ENCODE peak calls at places on chromosomes 11 and 22, in five cellular contexts. B is A549, O is K562, W is GM23338, I is HepG2. Q is an unnamed sample.

GRCh38 chr11:69652999-69653398 is 12.0 kb downstream of the CCND1 start:
- DNase-seq in B (peak), O (no peak), W (no peak), I (no peak), Q (no peak)

GRCh38 chr11:76766521-76766920 is 16.6 kb upstream of the TSKU start:
- DNase-seq in B (no peak), O (no peak), W (no peak), I (no peak), Q (no peak)

GRCh38 chr11:74019860-74020259 is 11.0 kb upstream of the UCP3 start:
- DNase-seq in B (no peak), O (no peak), W (no peak), I (no peak), Q (peak)

GRCh38 chr22:32911526-32911925 is 110.0 kb downstream of the TIMP3 start:
- DNase-seq in B (no peak), O (no peak), W (no peak), I (no peak), Q (no peak)

GRCh38 chr11:64358907-64359711 is at the start of gene RPS6KA4:
- DNase-seq in B (peak), O (peak), W (peak), I (no peak), Q (no peak)

GRCh38 chr11:75492181-75492820 is 33.4 kb downstream of the GDPD5 start:
- DNase-seq in B (no peak), O (peak), W (peak), I (no peak), Q (no peak)

GRCh38 chr11:62217191-62217748 is 8.8 kb downstream of the SCGB2A1 start:
- DNase-seq in B (peak), O (peak), W (peak), I (peak), Q (no peak)

GRCh38 chr11:89477175-89477574 is 14.0 kb downstream of the NOX4 start:
- DNase-seq in B (peak), O (no peak), W (peak), I (peak), Q (no peak)

GRCh38 chr11:119641991-119642745 is 86.8 kb downstream of the NECTIN1 start:
- DNase-seq in B (peak), O (peak), W (peak), I (peak), Q (no peak)

GRCh38 chr22:43562843-43563242 is 151.0 kb downstream of the MPPED1 start:
- DNase-seq in B (no peak), O (no peak), W (peak), I (no peak), Q (no peak)

GRCh38 chr11:95991101-95991500 is 67.2 kb upstream of the MTMR2 start:
- DNase-seq in B (peak), O (no peak), W (no peak), I (no peak), Q (no peak)

GRCh38 chr22:44158766-44159165 is 22.0 kb upstream of the PARVG start:
- DNase-seq in B (no peak), O (no peak), W (no peak), I (no peak), Q (no peak)

GRCh38 chr11:125348704-125349635 is 147.1 kb downstream of the FEZ1 start:
- DNase-seq in B (peak), O (peak), W (peak), I (peak), Q (no peak)

GRCh38 chr11:121352301-121352891 is 59.8 kb downstream of the SC5D start:
- DNase-seq in B (no peak), O (no peak), W (no peak), I (no peak), Q (no peak)

GRCh38 chr22:24833881-24834495 is 28.0 kb downstream of the SGSM1 start:
- DNase-seq in B (no peak), O (no peak), W (no peak), I (no peak), Q (no peak)

GRCh38 chr11:134939905-134940304 is 527.9 kb upstream of the B3GAT1 start:
- DNase-seq in B (no peak), O (peak), W (no peak), I (peak), Q (no peak)

GRCh38 chr22:29787371-29787980 is 20.3 kb downstream of the UQCR10 start:
- DNase-seq in B (no peak), O (no peak), W (no peak), I (peak), Q (no peak)

GRCh38 chr11:8329961-8330361 is 66.3 kb upstream of the LMO1 start:
- DNase-seq in B (no peak), O (no peak), W (peak), I (no peak), Q (no peak)

GRCh38 chr22:50586416-50586815 is 3.8 kb upstream of the CHKB start:
- DNase-seq in B (no peak), O (no peak), W (no peak), I (no peak), Q (no peak)

GRCh38 chr22:37806409-37807338 is 1.1 kb upstream of the GCAT start:
- DNase-seq in B (peak), O (peak), W (peak), I (peak), Q (no peak)

GRCh38 chr11:3685923-3686322 is 14.7 kb upstream of the CHRNA10 start:
- DNase-seq in B (no peak), O (no peak), W (no peak), I (no peak), Q (no peak)

GRCh38 chr11:100561325-100561724 is 125.8 kb upstream of the ARHGAP42 start:
- DNase-seq in B (no peak), O (no peak), W (no peak), I (no peak), Q (no peak)

GRCh38 chr11:68969386-68969785 is 11.4 kb downstream of the MRGPRD start:
- DNase-seq in B (no peak), O (no peak), W (no peak), I (no peak), Q (no peak)

GRCh38 chr11:31809857-31810778 is 1.0 kb downstream of the PAX6 start:
- DNase-seq in B (peak), O (no peak), W (peak), I (no peak), Q (no peak)

GRCh38 chr11:7254731-7255291 is 3.1 kb downstream of the SYT9 start:
- DNase-seq in B (no peak), O (no peak), W (no peak), I (no peak), Q (no peak)

GRCh38 chr11:16982809-16983208 is 31.4 kb downstream of the PLEKHA7 start:
- DNase-seq in B (no peak), O (no peak), W (no peak), I (no peak), Q (no peak)

GRCh38 chr11:18526130-18526520 is 617 bp downstream of the TSG101 start:
- DNase-seq in B (no peak), O (no peak), W (no peak), I (no peak), Q (no peak)

GRCh38 chr11:102935514-102935913 is 20.0 kb downstream of the MMP13 start:
- DNase-seq in B (no peak), O (no peak), W (peak), I (no peak), Q (no peak)

GRCh38 chr11:108872781-108873291 is 208.0 kb downstream of the DDX10 start:
- DNase-seq in B (no peak), O (no peak), W (no peak), I (no peak), Q (no peak)

DNA sequence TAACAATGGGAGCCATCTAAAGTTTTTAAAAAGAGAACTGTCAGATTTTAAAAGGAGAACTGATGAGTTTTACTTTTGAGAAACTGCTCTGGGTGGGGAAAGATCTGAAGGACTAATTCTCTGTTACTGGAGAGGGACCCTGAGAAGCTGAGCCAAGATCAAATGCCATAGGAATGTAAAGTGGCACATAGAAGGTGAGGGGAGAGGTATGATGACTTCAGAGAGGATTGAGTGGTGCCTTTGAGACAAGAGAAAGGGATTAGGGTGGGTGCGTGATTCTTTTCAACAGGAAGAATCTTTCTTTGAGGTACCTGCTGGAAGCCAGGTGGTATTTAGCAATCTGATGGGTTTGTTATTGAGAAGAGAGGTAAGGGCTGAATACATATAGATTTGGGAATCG is 9.0 kb downstream of the CRKL start:
- DNase-seq in B (no peak), O (no peak), W (peak), I (no peak), Q (no peak)
- H3K4me2 ChIP-seq in B (no peak), O (no peak), W (peak), I (no peak), Q (peak)

GRCh38 chr11:112293614-112294013 is 33.0 kb upstream of the PLET1 start:
- DNase-seq in B (no peak), O (no peak), W (no peak), I (no peak), Q (no peak)

GRCh38 chr11:112294688-112295340 is 34.2 kb upstream of the PLET1 start:
- DNase-seq in B (no peak), O (no peak), W (no peak), I (no peak), Q (no peak)

GRCh38 chr11:112292188-112292587 is 31.5 kb upstream of the PLET1 start:
- DNase-seq in B (no peak), O (no peak), W (no peak), I (no peak), Q (no peak)

GRCh38 chr11:112291191-112291590 is 30.5 kb upstream of the PLET1 start:
- DNase-seq in B (no peak), O (no peak), W (no peak), I (no peak), Q (no peak)

GRCh38 chr11:112292785-112293407 is 32.2 kb upstream of the PLET1 start:
- DNase-seq in B (peak), O (no peak), W (no peak), I (no peak), Q (no peak)
- TF ChIP-seq JUNB in B (no peak), O (no peak), W (no peak), I (no peak), Q (no peak)

DNA sequence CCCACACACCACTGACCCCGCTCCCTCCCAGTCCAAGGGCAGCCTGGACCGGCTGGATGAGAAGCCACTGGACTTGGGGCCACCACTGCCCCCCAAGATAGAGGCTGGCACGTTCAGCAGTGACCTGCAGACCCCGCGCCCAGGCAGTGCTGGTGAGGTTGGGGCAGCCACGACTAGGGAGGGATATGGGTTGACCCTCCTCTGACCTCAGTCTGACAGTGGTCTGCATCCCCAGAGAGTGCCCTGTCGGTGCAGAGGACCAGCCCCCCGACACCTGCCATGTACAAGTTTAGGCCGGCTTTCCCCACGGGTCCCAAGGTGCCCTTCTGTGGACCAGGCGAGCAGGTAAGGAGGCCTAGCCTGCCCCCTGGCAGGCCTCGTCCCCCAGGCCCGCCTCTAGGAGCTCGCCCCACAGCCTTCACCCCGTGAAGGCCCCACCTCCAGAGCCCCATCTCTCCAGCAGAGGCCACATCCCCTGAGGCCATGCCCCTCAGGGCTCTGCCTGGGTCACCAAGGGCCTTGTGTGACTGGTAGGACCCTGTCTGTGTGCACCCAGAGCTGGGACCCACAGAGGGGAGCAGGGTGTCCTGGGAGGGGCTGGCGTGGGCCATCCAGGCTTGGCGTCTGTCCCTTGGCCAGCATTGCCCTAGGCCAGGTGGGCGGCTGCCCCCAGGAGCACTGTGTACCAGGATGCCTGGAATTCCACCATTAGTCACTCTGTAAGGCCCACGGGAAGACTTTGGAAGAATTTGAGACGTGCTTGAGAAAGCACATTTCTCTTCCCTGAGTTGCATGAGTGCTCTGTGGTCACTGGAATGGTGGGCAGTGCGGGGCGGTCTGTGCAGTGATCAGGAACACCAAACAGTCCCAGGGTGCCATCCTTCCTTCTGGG is 9.4 kb downstream of the CCDC188 start:
- DNase-seq in B (no peak), O (no peak), W (no peak), I (no peak), Q (no peak)
- H3K4me2 ChIP-seq in B (no peak), O (no peak), W (no peak), I (no peak), Q (no peak)

GRCh38 chr11:47587733-47588326 is 1.4 kb downstream of the FAM180B start:
- DNase-seq in B (no peak), O (no peak), W (no peak), I (no peak), Q (no peak)
- TF ChIP-seq JUNB in B (no peak), O (no peak), W (no peak), I (no peak), Q (no peak)

DNA sequence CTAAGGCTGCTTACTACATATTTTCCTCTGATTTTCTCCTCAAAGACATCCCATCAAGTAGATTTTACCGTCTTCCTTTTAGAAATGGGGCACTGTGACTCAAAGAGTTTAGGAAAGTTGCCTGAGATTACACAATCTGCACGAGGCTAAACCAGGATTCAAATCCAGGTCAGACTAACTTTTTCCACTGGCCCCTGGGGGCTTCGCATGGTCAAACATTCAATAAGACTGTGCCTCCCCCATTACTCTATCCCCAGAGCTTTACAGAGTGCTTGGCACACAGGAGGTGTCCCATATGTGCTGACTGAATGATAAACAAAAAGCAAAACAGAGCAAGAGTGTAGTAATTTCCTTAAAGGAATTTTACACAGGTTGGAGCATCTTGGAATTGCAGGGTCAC is 118.1 kb upstream of the TEAD1 start:
- DNase-seq in B (peak), O (no peak), W (no peak), I (no peak), Q (no peak)
- H3K4me2 ChIP-seq in B (peak), O (no peak), W (peak), I (no peak), Q (no peak)

GRCh38 chr11:117814766-117815261 is 9.7 kb downstream of the FXYD2 start:
- DNase-seq in B (peak), O (no peak), W (no peak), I (peak), Q (peak)
- TF ChIP-seq JUNB in B (no peak), O (no peak), W (no peak), I (no peak), Q (no peak)

GRCh38 chr11:118048472-118049370 is 28.2 kb upstream of the TMPRSS4 start:
- DNase-seq in B (no peak), O (no peak), W (no peak), I (no peak), Q (no peak)
- H3K4me2 ChIP-seq in B (no peak), O (no peak), W (no peak), I (no peak), Q (no peak)

Q was measured in GM12878.